ENCODE peak calls at places on chromosomes 7 and 10, in seven cellular contexts. P is NCI-H1930, H is foreskin fibroblast, K is NCI-H1417, V is T1000, O is globus pallidus, R is transverse colon. Q is an unnamed sample.
A peak's percentile ranks its signal among the peaks of the same experiment; 100 is the strongest.

GRCh38 chr10:24706479-24707118 is 17.1 kb downstream of the ARHGAP21 start:
- DNase-seq in P (no peak), H (peak; percentile 98), K (peak; percentile 37), V (peak; percentile 30), O (peak; percentile 54), R (peak; percentile 27), Q (peak; percentile 74)

GRCh38 chr10:8033812-8034665 is 20.4 kb upstream of the GATA3 start:
- DNase-seq in P (no peak), H (no peak), K (no peak), V (no peak), O (no peak), R (no peak), Q (no peak)

GRCh38 chr10:77881636-77882035 is 44.9 kb downstream of the DLG5 start:
- DNase-seq in P (no peak), H (no peak), K (no peak), V (no peak), O (no peak), R (no peak), Q (peak; percentile 90)

GRCh38 chr10:66833861-66834260 is 92.0 kb upstream of the LRRTM3 start:
- DNase-seq in P (no peak), H (peak; percentile 4), K (no peak), V (no peak), O (no peak), R (no peak), Q (no peak)

GRCh38 chr7:71290382-71290781 is 158.4 kb downstream of the GALNT17 start:
- DNase-seq in P (no peak), H (no peak), K (no peak), V (no peak), O (no peak), R (no peak), Q (peak; percentile 31)

GRCh38 chr10:29588640-29589421 is 45.9 kb downstream of the SVIL start:
- DNase-seq in P (no peak), H (peak; percentile 72), K (no peak), V (no peak), O (no peak), R (no peak), Q (peak; percentile 27)

GRCh38 chr7:92043098-92043497 is 91.2 kb downstream of the CYP51A1 start:
- DNase-seq in P (no peak), H (no peak), K (no peak), V (no peak), O (no peak), R (no peak), Q (no peak)

GRCh38 chr7:101108330-101108857 is 18.5 kb upstream of the SERPINE1 start:
- DNase-seq in P (no peak), H (no peak), K (peak; percentile 13), V (no peak), O (no peak), R (no peak), Q (no peak)

GRCh38 chr10:27745380-27745718 is 270 bp downstream of the MKX start:
- DNase-seq in P (no peak), H (no peak), K (peak; percentile 67), V (no peak), O (no peak), R (peak; percentile 7), Q (no peak)

GRCh38 chr7:158740657-158741293 is 36.2 kb upstream of the NCAPG2 start:
- DNase-seq in P (no peak), H (peak; percentile 58), K (no peak), V (peak; percentile 70), O (no peak), R (no peak), Q (no peak)

GRCh38 chr10:89163265-89163995 is 43.7 kb downstream of the CH25H start:
- DNase-seq in P (no peak), H (peak; percentile 50), K (no peak), V (no peak), O (peak; percentile 47), R (peak; percentile 41), Q (peak; percentile 50)

GRCh38 chr10:10320981-10321380 is 696.7 kb upstream of the CELF2 start:
- DNase-seq in P (no peak), H (peak; percentile 86), K (no peak), V (no peak), O (no peak), R (no peak), Q (no peak)

GRCh38 chr7:32059289-32060045 is 10.7 kb downstream of the PDE1C start:
- DNase-seq in P (no peak), H (peak; percentile 10), K (no peak), V (no peak), O (peak; percentile 64), R (no peak), Q (no peak)

GRCh38 chr7:6294839-6295238 is 22.4 kb upstream of the CYTH3 start:
- DNase-seq in P (no peak), H (no peak), K (peak; percentile 17), V (no peak), O (no peak), R (no peak), Q (no peak)

GRCh38 chr7:131111081-131111576 is 216.5 kb upstream of the MKLN1 start:
- DNase-seq in P (no peak), H (peak; percentile 82), K (peak; percentile 91), V (no peak), O (peak; percentile 53), R (peak; percentile 15), Q (no peak)

Q was measured in adrenal gland.